ENCODE peak calls at places on chromosomes 6 and 20, in six cellular contexts. B is GM12891, E is right lobe of liver, W is erythroblast, S is testis, F is GM12892. T is an unnamed sample.
A peak's percentile ranks its signal among the peaks of the same experiment; 100 is the strongest.

GRCh38 chr6:136510782-136511181 is 39.4 kb downstream of the MAP7 start:
- DNase-seq in B (no peak), E (no peak), W (no peak), S (no peak), F (no peak), T (no peak)

GRCh38 chr20:62119591-62120364 is 2.5 kb upstream of the LSM14B start:
- DNase-seq in B (no peak), E (no peak), W (no peak), S (peak; percentile 26), F (no peak), T (no peak)

GRCh38 chr20:6008254-6008653 is 45.6 kb downstream of the LRRN4 start:
- DNase-seq in B (no peak), E (peak; percentile 39), W (peak; percentile 32), S (peak; percentile 57), F (no peak), T (no peak)

GRCh38 chr6:90413867-90414266 is 117.2 kb upstream of the BACH2 start:
- DNase-seq in B (no peak), E (no peak), W (no peak), S (peak; percentile 37), F (peak; percentile 30), T (no peak)

GRCh38 chr20:2535711-2536561 is 437 bp upstream of the TMC2 start:
- DNase-seq in B (no peak), E (no peak), W (no peak), S (no peak), F (no peak), T (no peak)

GRCh38 chr20:32396656-32397160 is 38.6 kb downstream of the ASXL1 start:
- DNase-seq in B (no peak), E (no peak), W (peak; percentile 36), S (no peak), F (no peak), T (no peak)

GRCh38 chr6:107082045-107082444 is 33.3 kb downstream of the BEND3 start:
- DNase-seq in B (no peak), E (no peak), W (no peak), S (no peak), F (no peak), T (peak; percentile 2)

GRCh38 chr20:22579711-22580697 is 4.4 kb downstream of the FOXA2 start:
- DNase-seq in B (no peak), E (peak; percentile 59), W (no peak), S (no peak), F (no peak), T (no peak)

GRCh38 chr6:24797596-24798216 is 1.0 kb downstream of the ARMH2 start:
- DNase-seq in B (no peak), E (no peak), W (no peak), S (no peak), F (no peak), T (no peak)

GRCh38 chr6:115945806-115946205 is 114.9 kb downstream of the FRK start:
- DNase-seq in B (no peak), E (no peak), W (no peak), S (no peak), F (no peak), T (no peak)

GRCh38 chr6:8130399-8130798 is 28.1 kb upstream of the EEF1E1 start:
- DNase-seq in B (no peak), E (no peak), W (no peak), S (no peak), F (no peak), T (no peak)

GRCh38 chr6:160391419-160392116 is 43.4 kb downstream of the SLC22A3 start:
- DNase-seq in B (no peak), E (no peak), W (peak; percentile 2), S (no peak), F (no peak), T (peak; percentile 84)

GRCh38 chr20:47113362-47114118 is 218.9 kb downstream of the EYA2 start:
- DNase-seq in B (no peak), E (no peak), W (no peak), S (no peak), F (no peak), T (no peak)

GRCh38 chr6:158232445-158233213 is 64.5 kb downstream of the GTF2H5 start:
- DNase-seq in B (peak; percentile 50), E (peak; percentile 66), W (peak; percentile 70), S (peak; percentile 68), F (peak; percentile 61), T (peak; percentile 77)
- TF ChIP-seq POLR2A in B (no peak), E (peak; percentile 21), W (no peak), S (no peak), F (no peak), T (peak; percentile 44)

GRCh38 chr6:31545291-31545690 is 1.1 kb downstream of the ATP6V1G2 start:
- DNase-seq in B (no peak), E (no peak), W (no peak), S (no peak), F (no peak), T (no peak)

GRCh38 chr6:31544676-31545075 is 1.7 kb downstream of the ATP6V1G2 start:
- DNase-seq in B (no peak), E (no peak), W (no peak), S (no peak), F (no peak), T (no peak)

GRCh38 chr6:31546962-31547726 is at the start of gene NFKBIL1:
- DNase-seq in B (peak; percentile 67), E (peak; percentile 94), W (peak; percentile 97), S (peak; percentile 99), F (peak; percentile 80), T (peak; percentile 98)

GRCh38 chr6:31547727-31548422 is 467 bp downstream of the NFKBIL1 start:
- DNase-seq in B (no peak), E (peak; percentile 45), W (no peak), S (no peak), F (no peak), T (no peak)

GRCh38 chr6:31546339-31546961 is at the start of gene ATP6V1G2:
- DNase-seq in B (no peak), E (peak; percentile 89), W (peak; percentile 90), S (peak; percentile 94), F (no peak), T (peak; percentile 90)
- TF ChIP-seq POLR2A in B (no peak), E (no peak), W (no peak), S (no peak), F (no peak), T (peak; percentile 24)

DNA sequence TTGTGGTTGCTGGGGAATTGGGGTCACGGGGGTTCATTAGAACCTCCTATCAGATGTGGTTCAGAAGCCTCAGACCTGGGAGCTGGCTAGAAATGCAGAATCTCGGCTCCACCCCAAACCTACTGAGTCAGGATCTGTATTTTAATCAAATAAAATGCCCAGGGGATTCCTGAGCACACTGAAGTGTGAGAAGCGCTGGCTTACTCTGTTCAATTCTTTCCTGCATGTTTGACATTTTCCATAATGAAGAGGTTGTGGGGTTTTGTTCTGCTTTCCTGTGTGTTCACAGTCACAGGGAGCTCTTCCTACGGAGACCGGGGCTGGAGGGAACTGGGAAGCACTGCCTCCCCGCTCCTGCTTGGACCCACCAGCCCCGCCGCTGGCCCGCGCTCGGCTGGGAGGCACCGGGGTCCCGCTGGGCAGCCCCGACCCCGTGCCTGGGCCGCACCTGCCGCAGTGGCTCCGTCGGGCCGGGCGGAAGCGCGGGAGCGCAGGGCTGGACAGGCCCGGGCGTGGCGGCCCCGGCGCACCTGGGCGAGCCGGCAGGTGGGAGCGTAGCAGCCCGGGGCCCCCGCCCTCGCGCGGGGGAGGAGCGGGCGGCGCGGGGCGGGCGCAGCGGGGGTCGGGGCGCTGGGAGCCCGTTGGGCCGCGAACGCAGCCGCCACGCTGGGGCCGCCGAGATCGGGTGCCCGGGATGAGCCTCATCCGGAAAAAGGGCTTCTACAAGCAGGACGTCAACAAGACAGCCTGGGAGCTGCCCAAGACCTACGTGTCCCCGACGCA is at the start of gene MAPK13:
- DNase-seq in B (peak; percentile 44), E (no peak), W (no peak), S (no peak), F (peak; percentile 49), T (peak; percentile 72)
- TF ChIP-seq POLR2A in B (no peak), E (no peak), W (no peak), S (no peak), F (no peak), T (peak; percentile 8)

GRCh38 chr6:170268216-170269129 is 22.4 kb downstream of the DLL1 start:
- DNase-seq in B (no peak), E (peak; percentile 12), W (no peak), S (no peak), F (no peak), T (no peak)
- TF ChIP-seq POLR2A in B (no peak), E (no peak), W (no peak), S (no peak), F (no peak), T (no peak)

GRCh38 chr20:44583179-44583578 is 800 bp downstream of the PKIG start:
- DNase-seq in B (no peak), E (no peak), W (no peak), S (no peak), F (no peak), T (no peak)
- TF ChIP-seq POLR2A in B (no peak), E (no peak), W (no peak), S (no peak), F (no peak), T (no peak)

T was measured in Peyer's patch.